ENCODE peak calls at places on chromosome 13, in ten cellular contexts. W is MM.1S; X is brain microvascular endothelial cell; Y is GM23338; O is fibroblast of lung; S is naive thymus-derived CD4-positive, alpha-beta T cell; Q is CD8-positive, alpha-beta T cell; E is heart right ventricle; L is neural progenitor cell; G is cardiac fibroblast. J is an unnamed sample.

GRCh38 chr13:20719783-20720182 is 16.3 kb downstream of the IL17D start:
- DNase-seq in X (no peak), W (no peak), O (no peak), E (no peak), Y (no peak), Q (no peak), G (no peak), L (no peak), S (no peak), J (no peak)

GRCh38 chr13:111323950-111324651 is 3.7 kb downstream of the TEX29 start:
- DNase-seq in W (no peak), Y (no peak), G (no peak), E (no peak), Q (no peak), X (no peak), S (no peak), O (no peak), L (no peak), J (no peak)

GRCh38 chr13:58313219-58313618 is 681.7 kb downstream of the PCDH17 start:
- DNase-seq in L (no peak), O (no peak), Q (no peak), G (no peak), S (no peak), E (no peak), W (no peak), Y (no peak), X (no peak), J (no peak)

GRCh38 chr13:23325191-23325590 is 108.3 kb downstream of the SACS start:
- DNase-seq in L (no peak), X (no peak), W (no peak), G (no peak), E (no peak), S (no peak), Y (no peak), O (no peak), Q (no peak), J (no peak)

GRCh38 chr13:31629085-31629785 is 110.1 kb upstream of the RXFP2 start:
- DNase-seq in Y (no peak), S (no peak), E (no peak), L (no peak), W (no peak), G (peak), O (peak), Q (no peak), X (peak), J (no peak)

GRCh38 chr13:109704771-109705628 is 81.4 kb downstream of the IRS2 start:
- DNase-seq in L (no peak), E (peak), W (no peak), G (peak), X (no peak), S (no peak), Q (no peak), Y (no peak), O (peak), J (no peak)

GRCh38 chr13:31209172-31209818 is 9.5 kb downstream of the B3GLCT start:
- DNase-seq in X (no peak), Q (no peak), W (no peak), L (peak), O (peak), Y (peak), G (peak), S (no peak), E (peak), J (no peak)

GRCh38 chr13:113846639-113847318 is 17.1 kb downstream of the GAS6 start:
- DNase-seq in O (no peak), W (no peak), Y (no peak), G (no peak), Q (no peak), S (no peak), L (no peak), E (no peak), X (no peak), J (no peak)

GRCh38 chr13:79647518-79647917 is 166.6 kb downstream of the NDFIP2 start:
- DNase-seq in Y (no peak), Q (no peak), W (no peak), L (no peak), X (no peak), E (no peak), O (no peak), G (peak), S (no peak), J (no peak)

GRCh38 chr13:104477256-104477655 is 1411.0 kb upstream of the SLC10A2 start:
- DNase-seq in E (no peak), O (peak), W (no peak), Y (no peak), X (peak), S (no peak), L (no peak), G (peak), Q (no peak), J (no peak)

GRCh38 chr13:24168392-24168750 is 7.9 kb downstream of the SPATA13 start:
- DNase-seq in O (no peak), W (no peak), L (peak), Q (no peak), G (no peak), Y (no peak), X (no peak), S (no peak), E (no peak), J (no peak)

GRCh38 chr13:110116072-110116487 is 190.9 kb downstream of the COL4A1 start:
- DNase-seq in X (no peak), E (no peak), Y (peak), S (peak), Q (no peak), L (peak), O (peak), G (peak), W (no peak), J (no peak)

GRCh38 chr13:76711515-76712182 is 174.6 kb downstream of the KCTD12 start:
- DNase-seq in O (peak), E (peak), X (peak), W (no peak), L (no peak), S (no peak), Q (no peak), Y (no peak), G (peak), J (no peak)

GRCh38 chr13:76882431-76882830 is 3.8 kb downstream of the KCTD12 start:
- DNase-seq in O (peak), X (peak), Y (no peak), S (no peak), E (no peak), W (peak), L (no peak), G (peak), Q (no peak), J (no peak)

GRCh38 chr13:77896536-77896935 is 22.1 kb downstream of the EDNRB start:
- DNase-seq in Q (no peak), E (peak), L (no peak), W (no peak), Y (no peak), G (peak), S (no peak), O (peak), X (peak), J (no peak)

GRCh38 chr13:64248371-64249065 is 2832.9 kb upstream of the PCDH20 start:
- DNase-seq in L (no peak), E (no peak), W (no peak), G (no peak), O (no peak), Q (no peak), S (no peak), X (no peak), Y (no peak), J (no peak)

GRCh38 chr13:82115391-82115790 is 1766.9 kb downstream of the SLITRK1 start:
- DNase-seq in Q (no peak), L (no peak), X (no peak), O (no peak), Y (no peak), S (no peak), W (no peak), E (no peak), G (no peak), J (no peak)

GRCh38 chr13:99215466-99215865 is 14.8 kb downstream of the UBAC2 start:
- DNase-seq in W (no peak), Y (no peak), L (no peak), X (no peak), Q (peak), S (peak), G (no peak), E (no peak), O (no peak), J (no peak)
- H3K4me3 ChIP-seq in W (no peak), Y (no peak), L (no peak), X (no peak), Q (peak), S (peak), G (no peak), E (no peak), O (no peak), J (peak)

GRCh38 chr13:98173431-98173921 is 3.6 kb downstream of the RNF113B start:
- DNase-seq in X (peak), E (no peak), W (no peak), L (peak), O (peak), Y (peak), S (no peak), Q (no peak), G (peak), J (no peak)

GRCh38 chr13:98174321-98174720 is 2.7 kb downstream of the RNF113B start:
- DNase-seq in X (no peak), Y (no peak), Q (no peak), E (no peak), O (peak), S (no peak), G (no peak), L (no peak), W (no peak), J (no peak)

GRCh38 chr13:98169331-98169730 is 7.7 kb downstream of the RNF113B start:
- DNase-seq in G (no peak), Y (no peak), L (no peak), Q (no peak), S (no peak), E (no peak), O (no peak), W (no peak), X (no peak), J (no peak)

GRCh38 chr13:98172570-98173405 is 4.3 kb downstream of the RNF113B start:
- DNase-seq in O (peak), S (no peak), G (peak), E (no peak), Y (no peak), W (no peak), L (no peak), X (no peak), Q (no peak), J (no peak)

DNA sequence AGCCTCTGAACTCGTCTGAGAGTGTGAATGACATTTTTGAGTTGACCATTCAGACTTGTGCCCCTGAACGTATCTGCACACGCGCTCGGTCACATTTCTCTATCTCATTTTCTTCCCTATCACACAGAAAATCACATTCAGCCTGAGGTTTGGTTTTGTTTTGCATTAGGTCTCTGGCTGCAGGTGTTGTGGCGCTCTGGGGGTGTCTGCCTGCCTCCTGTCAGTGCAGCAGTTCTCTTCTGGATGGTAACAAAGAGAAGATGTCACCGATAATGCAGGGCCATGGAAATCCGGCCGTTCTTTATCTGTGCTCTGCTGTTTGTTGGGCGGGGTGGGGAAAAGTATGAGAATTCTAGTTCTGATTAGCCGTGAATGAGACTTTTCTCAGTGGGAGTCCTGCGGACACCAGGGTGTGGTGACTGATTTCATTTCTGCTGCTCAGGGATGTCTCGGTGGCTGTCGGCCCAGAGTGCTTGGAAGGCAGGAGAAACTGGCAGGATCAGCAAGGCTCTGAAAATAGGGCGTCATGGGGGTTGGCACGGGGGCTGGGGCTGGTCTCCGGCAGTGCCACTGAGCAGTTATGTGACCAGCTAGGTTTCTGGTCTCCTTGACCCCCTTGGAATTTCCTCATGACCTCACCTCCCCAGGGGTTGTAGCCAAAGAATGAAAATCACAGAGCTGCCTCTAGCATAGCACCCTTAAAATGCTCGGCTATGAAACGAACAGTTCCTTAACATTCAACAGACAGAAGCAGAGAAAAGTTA is 5.1 kb downstream of the RNF113B start:
- DNase-seq in Y (no peak), G (peak), X (peak), L (peak), E (peak), Q (no peak), W (no peak), S (no peak), O (peak), J (no peak)
- H3K4me3 ChIP-seq in Y (peak), G (no peak), X (no peak), L (no peak), E (no peak), Q (no peak), W (no peak), S (no peak), O (peak), J (no peak)

GRCh38 chr13:50378513-50378970 is 363.3 kb downstream of the KCNRG start:
- DNase-seq in O (no peak), G (no peak), E (no peak), W (no peak), L (no peak), Y (no peak), X (no peak), S (no peak), Q (no peak), J (no peak)

GRCh38 chr13:50376895-50377575 is 361.8 kb downstream of the KCNRG start:
- DNase-seq in G (no peak), O (no peak), Y (peak), L (peak), S (no peak), W (no peak), Q (no peak), E (no peak), X (no peak), J (no peak)

GRCh38 chr13:50377726-50378270 is 362.6 kb downstream of the KCNRG start:
- DNase-seq in E (no peak), Q (no peak), X (no peak), Y (peak), G (no peak), W (no peak), O (no peak), L (no peak), S (no peak), J (no peak)

GRCh38 chr13:50374517-50374916 is 359.3 kb downstream of the KCNRG start:
- DNase-seq in W (no peak), X (no peak), G (no peak), E (no peak), Q (no peak), S (no peak), Y (no peak), O (no peak), L (no peak), J (no peak)

GRCh38 chr13:50375792-50376191 is 360.5 kb downstream of the KCNRG start:
- DNase-seq in Y (no peak), O (peak), Q (no peak), E (no peak), G (peak), X (peak), W (no peak), S (no peak), L (no peak), J (no peak)
- H3K4me3 ChIP-seq in Y (no peak), O (no peak), Q (no peak), E (no peak), G (no peak), X (no peak), W (no peak), S (no peak), L (no peak), J (no peak)

GRCh38 chr13:73329355-73329754 is 270.6 kb downstream of the KLF5 start:
- DNase-seq in Y (peak), G (no peak), L (no peak), O (no peak), E (no peak), X (no peak), Q (no peak), W (no peak), S (no peak), J (no peak)
- H3K4me3 ChIP-seq in Y (no peak), G (no peak), L (no peak), O (no peak), E (no peak), X (no peak), Q (no peak), W (no peak), S (no peak), J (no peak)

GRCh38 chr13:47901451-47901850 is 99.6 kb downstream of the SUCLA2 start:
- DNase-seq in X (peak), L (peak), S (no peak), O (no peak), E (no peak), W (no peak), Y (no peak), Q (no peak), G (no peak), J (no peak)

GRCh38 chr13:47904239-47904638 is 96.8 kb downstream of the SUCLA2 start:
- DNase-seq in E (no peak), L (no peak), Y (no peak), X (no peak), W (no peak), S (no peak), G (no peak), O (no peak), Q (no peak), J (no peak)

GRCh38 chr13:47903836-47904235 is 97.2 kb downstream of the SUCLA2 start:
- DNase-seq in X (peak), O (peak), W (no peak), L (no peak), S (no peak), G (peak), Y (no peak), E (no peak), Q (no peak), J (no peak)

GRCh38 chr13:47908200-47908902 is 92.7 kb downstream of the SUCLA2 start:
- DNase-seq in S (no peak), Y (no peak), O (peak), L (no peak), X (peak), W (no peak), G (peak), Q (no peak), E (no peak), J (no peak)

DNA sequence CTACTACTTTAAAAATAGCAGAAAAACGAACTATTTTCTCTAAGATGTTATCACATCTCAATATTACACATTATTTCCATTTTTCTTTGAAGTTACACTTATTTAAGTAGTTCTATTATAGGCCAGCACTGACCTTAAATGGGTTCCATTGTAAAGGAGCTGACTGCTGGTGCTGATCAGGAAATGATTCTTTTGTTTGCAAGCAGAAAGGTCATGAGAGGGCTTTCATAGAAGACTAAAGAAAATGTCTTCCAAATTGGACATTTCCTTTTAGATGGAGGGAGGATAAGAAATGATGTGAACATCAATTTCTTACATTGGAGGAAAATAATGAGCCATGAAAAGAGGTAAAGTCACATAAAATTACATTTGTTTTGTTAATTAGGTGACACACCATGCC is 96.2 kb downstream of the SUCLA2 start:
- DNase-seq in Q (no peak), X (no peak), L (no peak), E (no peak), S (no peak), G (no peak), O (no peak), Y (no peak), W (no peak), J (no peak)
- H3K4me3 ChIP-seq in Q (no peak), X (no peak), L (no peak), E (no peak), S (no peak), G (no peak), O (no peak), Y (no peak), W (no peak), J (no peak)

J was measured in GM12864.